ENCODE peak calls at places on chromosomes 1 and 21, in five cellular contexts. H is WTC11, O is NCI-H774, V is G401, Z is pancreas. I is an unnamed sample.
A peak's percentile ranks its signal among the peaks of the same experiment; 100 is the strongest.

GRCh38 chr1:64183380-64183984 is 19.9 kb upstream of the UBE2U start:
- DNase-seq in H (peak; percentile 28), O (peak; percentile 16), V (no peak), Z (no peak), I (no peak)

GRCh38 chr1:42817976-42818375 is 779 bp upstream of the SVBP start:
- DNase-seq in H (no peak), V (no peak), O (no peak), Z (no peak), I (no peak)

GRCh38 chr21:34996304-34997081 is 52.6 kb downstream of the RUNX1 start:
- DNase-seq in V (no peak), H (no peak), O (no peak), Z (no peak), I (no peak)

GRCh38 chr1:195754874-195755273 is 853.4 kb downstream of the KCNT2 start:
- DNase-seq in H (no peak), V (no peak), O (no peak), Z (no peak), I (no peak)

GRCh38 chr1:24266398-24266941 is 52.7 kb upstream of the GRHL3 start:
- DNase-seq in H (no peak), O (no peak), V (no peak), Z (no peak), I (no peak)

GRCh38 chr1:54610048-54610447 is 13.3 kb downstream of the FAM151A start:
- DNase-seq in V (no peak), Z (no peak), O (no peak), H (peak; percentile 58), I (no peak)

GRCh38 chr1:97050501-97050900 is 328.9 kb downstream of the PTBP2 start:
- DNase-seq in O (no peak), V (no peak), Z (no peak), H (no peak), I (no peak)

GRCh38 chr1:49171941-49172593 is 395.4 kb upstream of the BEND5 start:
- DNase-seq in H (no peak), Z (no peak), O (no peak), V (no peak), I (no peak)

GRCh38 chr1:106984801-106985200 is 71.7 kb upstream of the PRMT6 start:
- DNase-seq in H (no peak), V (no peak), O (no peak), Z (no peak), I (no peak)

GRCh38 chr1:76218888-76219588 is 144.5 kb downstream of the ST6GALNAC3 start:
- DNase-seq in H (no peak), O (no peak), V (no peak), Z (no peak), I (no peak)

GRCh38 chr1:82704393-82704792 is 903.7 kb downstream of the ADGRL2 start:
- DNase-seq in V (no peak), O (no peak), Z (no peak), H (no peak), I (no peak)

GRCh38 chr1:110477041-110477440 is 26.1 kb downstream of the PROK1 start:
- DNase-seq in V (no peak), Z (peak; percentile 5), H (no peak), O (no peak), I (no peak)

GRCh38 chr1:1305300-1306069 is 2.2 kb downstream of the ACAP3 start:
- DNase-seq in H (no peak), O (no peak), V (peak; percentile 43), Z (peak; percentile 50), I (no peak)

GRCh38 chr1:56215771-56216170 is 363.6 kb downstream of the PLPP3 start:
- DNase-seq in H (no peak), V (no peak), Z (no peak), O (no peak), I (no peak)

GRCh38 chr1:108034396-108034795 is 69.4 kb upstream of the VAV3 start:
- DNase-seq in H (no peak), V (no peak), O (no peak), Z (no peak), I (no peak)

GRCh38 chr1:6322161-6322560 is 61.3 kb upstream of the GPR153 start:
- DNase-seq in O (no peak), Z (no peak), H (no peak), V (no peak), I (no peak)